ENCODE peak calls at places on chromosomes 2 and 18, in five cellular contexts. One of them, this sample, is unnamed.
A peak's percentile ranks its signal among the peaks of the same experiment; 100 is the strongest.

GRCh38 chr2:128535928-128536327 is 217.3 kb upstream of the HS6ST1 start:
- DNase-seq in type B pancreatic cell: no peak
- DNase-seq in right lobe of liver: no peak
- DNase-seq in EL: peak; percentile 86
- DNase-seq in amniotic epithelial cell: peak; percentile 58
- DNase-seq in this sample: peak; percentile 82

GRCh38 chr2:227163998-227164744 is at the start of the genes COL4A3 and COL4A4:
- DNase-seq in amniotic epithelial cell: no peak
- DNase-seq in right lobe of liver: peak; percentile 59
- DNase-seq in EL: peak; percentile 45
- DNase-seq in type B pancreatic cell: no peak
- DNase-seq in this sample: peak; percentile 35

GRCh38 chr18:23178201-23178600 is 42.9 kb downstream of the CABLES1 start:
- DNase-seq in right lobe of liver: no peak
- DNase-seq in type B pancreatic cell: no peak
- DNase-seq in amniotic epithelial cell: no peak
- DNase-seq in EL: no peak
- DNase-seq in this sample: no peak

GRCh38 chr2:68379184-68379708 is 14.2 kb downstream of the PLEK start:
- DNase-seq in type B pancreatic cell: no peak
- DNase-seq in right lobe of liver: no peak
- DNase-seq in amniotic epithelial cell: no peak
- DNase-seq in EL: no peak
- DNase-seq in this sample: no peak

GRCh38 chr2:75587954-75588587 is 27.3 kb upstream of the EVA1A start:
- DNase-seq in EL: peak; percentile 83
- DNase-seq in type B pancreatic cell: no peak
- DNase-seq in right lobe of liver: no peak
- DNase-seq in amniotic epithelial cell: peak; percentile 56
- DNase-seq in this sample: peak; percentile 94

GRCh38 chr2:223815186-223815883 is 22.0 kb downstream of the AP1S3 start:
- DNase-seq in type B pancreatic cell: no peak
- DNase-seq in right lobe of liver: no peak
- DNase-seq in amniotic epithelial cell: peak; percentile 93
- DNase-seq in EL: peak; percentile 97
- DNase-seq in this sample: peak; percentile 98

GRCh38 chr2:102892693-102893290 is 131.0 kb downstream of the TMEM182 start:
- DNase-seq in EL: no peak
- DNase-seq in amniotic epithelial cell: no peak
- DNase-seq in type B pancreatic cell: no peak
- DNase-seq in right lobe of liver: no peak
- DNase-seq in this sample: no peak

GRCh38 chr2:30197570-30197969 is 33.8 kb upstream of the LBH start:
- DNase-seq in amniotic epithelial cell: no peak
- DNase-seq in EL: no peak
- DNase-seq in right lobe of liver: no peak
- DNase-seq in type B pancreatic cell: no peak
- DNase-seq in this sample: no peak

GRCh38 chr2:16665746-16666452 is at the start of gene CYRIA:
- DNase-seq in type B pancreatic cell: no peak
- DNase-seq in amniotic epithelial cell: no peak
- DNase-seq in right lobe of liver: peak; percentile 66
- DNase-seq in EL: no peak
- DNase-seq in this sample: no peak

GRCh38 chr18:79603321-79604204 is 76.0 kb upstream of the CTDP1 start:
- DNase-seq in EL: no peak
- DNase-seq in type B pancreatic cell: no peak
- DNase-seq in right lobe of liver: peak; percentile 42
- DNase-seq in amniotic epithelial cell: no peak
- DNase-seq in this sample: no peak

GRCh38 chr2:239381709-239382134 is 19.1 kb downstream of the HDAC4 start:
- DNase-seq in amniotic epithelial cell: no peak
- DNase-seq in right lobe of liver: peak; percentile 29
- DNase-seq in EL: no peak
- DNase-seq in type B pancreatic cell: no peak
- DNase-seq in this sample: no peak

GRCh38 chr2:2286592-2286991 is 44.5 kb downstream of the MYT1L start:
- DNase-seq in right lobe of liver: no peak
- DNase-seq in amniotic epithelial cell: no peak
- DNase-seq in EL: no peak
- DNase-seq in type B pancreatic cell: no peak
- DNase-seq in this sample: no peak

GRCh38 chr2:18551623-18552022 is 8.8 kb downstream of the RDH14 start:
- DNase-seq in amniotic epithelial cell: no peak
- DNase-seq in right lobe of liver: no peak
- DNase-seq in EL: no peak
- DNase-seq in type B pancreatic cell: no peak
- DNase-seq in this sample: no peak

GRCh38 chr2:37917281-37918228 is 7.5 kb upstream of the RMDN2 start:
- DNase-seq in amniotic epithelial cell: no peak
- DNase-seq in type B pancreatic cell: no peak
- DNase-seq in EL: no peak
- DNase-seq in right lobe of liver: no peak
- DNase-seq in this sample: no peak

GRCh38 chr2:189681903-189682302 is 7.4 kb downstream of the ANKAR start:
- DNase-seq in amniotic epithelial cell: no peak
- DNase-seq in right lobe of liver: no peak
- DNase-seq in type B pancreatic cell: no peak
- DNase-seq in EL: no peak
- DNase-seq in this sample: no peak

GRCh38 chr2:188805229-188805628 is 168.9 kb upstream of the COL3A1 start:
- DNase-seq in right lobe of liver: no peak
- DNase-seq in EL: no peak
- DNase-seq in amniotic epithelial cell: no peak
- DNase-seq in type B pancreatic cell: no peak
- DNase-seq in this sample: no peak